ENCODE peak calls at places on chromosomes 5 and 9, in six cellular contexts. T, S, C, M, K and Z are unnamed samples.

GRCh38 chr5:116436674-116437350 is 137.8 kb downstream of the SEMA6A start:
- DNase-seq in T (no peak), S (no peak), C (no peak), M (no peak), K (no peak), Z (no peak)

GRCh38 chr9:121736964-121737462 is 85.6 kb downstream of the DAB2IP start:
- DNase-seq in T (no peak), S (no peak), C (peak), M (no peak), K (peak), Z (no peak)

GRCh38 chr9:126508928-126509327 is 104.8 kb upstream of the LMX1B start:
- DNase-seq in T (no peak), S (no peak), C (no peak), M (no peak), K (no peak), Z (no peak)

GRCh38 chr5:76166886-76167576 is 83.8 kb downstream of the SV2C start:
- DNase-seq in T (no peak), S (no peak), C (no peak), M (no peak), K (no peak), Z (no peak)

GRCh38 chr9:83355024-83355444 is 183.2 kb downstream of the FRMD3 start:
- DNase-seq in T (peak), S (peak), C (no peak), M (no peak), K (no peak), Z (no peak)

GRCh38 chr9:120916573-120916972 is 10.0 kb downstream of the TRAF1 start:
- DNase-seq in T (no peak), S (peak), C (no peak), M (no peak), K (peak), Z (no peak)

GRCh38 chr5:74016373-74016772 is 390.4 kb downstream of the ARHGEF28 start:
- DNase-seq in T (no peak), S (no peak), C (no peak), M (peak), K (no peak), Z (no peak)

GRCh38 chr9:29701536-29701935 is 2128.3 kb upstream of the C9orf72 start:
- DNase-seq in T (no peak), S (peak), C (no peak), M (no peak), K (no peak), Z (no peak)

GRCh38 chr9:136860933-136861873 is 4.9 kb downstream of the EDF1 start:
- DNase-seq in T (no peak), S (no peak), C (no peak), M (no peak), K (peak), Z (no peak)

GRCh38 chr5:111731638-111732037 is 25.4 kb downstream of the NREP start:
- DNase-seq in T (no peak), S (no peak), C (no peak), M (no peak), K (no peak), Z (no peak)

GRCh38 chr5:113693621-113694130 is 180.2 kb downstream of the YTHDC2 start:
- DNase-seq in T (no peak), S (no peak), C (no peak), M (no peak), K (no peak), Z (no peak)

GRCh38 chr5:166276006-166276405 is 2015.4 kb upstream of the WWC1 start:
- DNase-seq in T (no peak), S (no peak), C (no peak), M (no peak), K (no peak), Z (no peak)

GRCh38 chr9:35014517-35014916 is 25.0 kb downstream of the DNAJB5 start:
- DNase-seq in T (no peak), S (no peak), C (no peak), M (no peak), K (no peak), Z (no peak)

GRCh38 chr9:38008168-38009034 is 60.6 kb downstream of the SHB start:
- DNase-seq in T (no peak), S (peak), C (no peak), M (peak), K (peak), Z (peak)

GRCh38 chr5:143251946-143252345 is 151.5 kb downstream of the NR3C1 start:
- DNase-seq in T (no peak), S (no peak), C (no peak), M (no peak), K (no peak), Z (no peak)

GRCh38 chr5:37900692-37901091 is 60.9 kb upstream of the GDNF start:
- DNase-seq in T (no peak), S (peak), C (peak), M (peak), K (no peak), Z (no peak)

GRCh38 chr5:15789661-15790060 is 289.7 kb downstream of the FBXL7 start:
- DNase-seq in T (no peak), S (peak), C (no peak), M (no peak), K (no peak), Z (no peak)

GRCh38 chr5:1103505-1104326 is 8.1 kb downstream of the SLC12A7 start:
- DNase-seq in T (no peak), S (no peak), C (peak), M (no peak), K (peak), Z (no peak)
- H3K4me3 ChIP-seq in T (no peak), S (no peak), C (no peak), M (no peak), K (no peak), Z (no peak)

GRCh38 chr5:173473293-173473692 is 143.2 kb downstream of the BOD1 start:
- DNase-seq in T (no peak), S (no peak), C (no peak), M (no peak), K (no peak), Z (no peak)

GRCh38 chr5:173474881-173475287 is 141.6 kb downstream of the BOD1 start:
- DNase-seq in T (no peak), S (peak), C (no peak), M (no peak), K (no peak), Z (no peak)

GRCh38 chr5:173472164-173472563 is 143.9 kb upstream of the STC2 start:
- DNase-seq in T (no peak), S (peak), C (no peak), M (peak), K (peak), Z (no peak)

GRCh38 chr5:173475780-173476179 is 140.7 kb downstream of the BOD1 start:
- DNase-seq in T (no peak), S (no peak), C (no peak), M (no peak), K (no peak), Z (no peak)

GRCh38 chr5:173472784-173473278 is 143.6 kb downstream of the BOD1 start:
- DNase-seq in T (no peak), S (peak), C (no peak), M (no peak), K (no peak), Z (no peak)
- H3K4me3 ChIP-seq in T (no peak), S (no peak), C (no peak), M (no peak), K (no peak), Z (no peak)

GRCh38 chr5:11854926-11855325 is 49.3 kb downstream of the CTNND2 start:
- DNase-seq in T (no peak), S (no peak), C (no peak), M (no peak), K (no peak), Z (no peak)
- H3K4me3 ChIP-seq in T (no peak), S (no peak), C (no peak), M (no peak), K (no peak), Z (no peak)

GRCh38 chr5:178071108-178071507 is 42.2 kb upstream of the N4BP3 start:
- DNase-seq in T (no peak), S (no peak), C (no peak), M (no peak), K (no peak), Z (no peak)

GRCh38 chr5:178072749-178073148 is 40.6 kb upstream of the N4BP3 start:
- DNase-seq in T (no peak), S (no peak), C (no peak), M (no peak), K (no peak), Z (no peak)

GRCh38 chr5:178077751-178078150 is 35.6 kb upstream of the N4BP3 start:
- DNase-seq in T (peak), S (no peak), C (no peak), M (no peak), K (no peak), Z (no peak)

GRCh38 chr5:178078197-178078995 is 34.9 kb upstream of the N4BP3 start:
- DNase-seq in T (no peak), S (peak), C (no peak), M (no peak), K (no peak), Z (no peak)

DNA sequence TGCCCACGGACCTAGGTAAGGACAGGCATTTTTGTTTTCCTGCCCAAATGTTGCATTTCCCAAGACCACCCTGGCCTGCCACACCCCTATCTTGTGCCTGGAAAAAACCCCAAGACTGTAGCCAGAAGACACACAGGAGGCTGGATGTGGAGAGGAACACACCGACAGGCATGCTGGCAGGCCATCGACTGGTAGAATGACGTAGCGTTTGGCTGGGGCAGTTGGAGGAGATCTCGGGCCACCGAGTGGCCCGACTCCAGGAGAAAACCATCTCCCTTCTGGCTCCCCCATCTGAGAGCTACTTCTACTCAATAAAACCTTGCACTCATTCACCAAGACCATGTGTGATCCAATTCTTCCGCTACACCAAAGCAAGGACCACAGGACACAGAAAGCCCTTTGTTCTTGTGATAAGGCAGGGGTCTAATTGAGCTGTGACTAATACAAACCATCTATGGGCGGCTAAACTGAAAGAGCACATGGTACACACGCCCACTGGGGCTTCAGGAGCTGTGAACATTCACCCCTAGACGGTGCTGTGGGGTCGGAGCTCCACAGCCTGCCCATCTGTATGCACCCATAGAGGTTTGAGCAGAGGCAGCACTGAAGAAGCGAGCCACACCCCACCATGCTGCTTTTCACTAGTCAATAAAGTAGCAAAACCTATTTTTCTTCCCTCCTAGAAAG is 38.9 kb upstream of the N4BP3 start:
- DNase-seq in T (no peak), S (no peak), C (no peak), M (no peak), K (no peak), Z (no peak)
- H3K4me3 ChIP-seq in T (no peak), S (no peak), C (no peak), M (no peak), K (no peak), Z (no peak)